ENCODE peak calls at places on chromosomes 11 and 22, in six cellular contexts. One of them, this sample, is unnamed.

GRCh38 chr22:22110548-22111266 is 128.1 kb upstream of the TOP3B start:
- DNase-seq in activated T-helper 1 cell treated with Interleukin-2 at 50 U/mL for 16 hours: no peak
- DNase-seq in COLO829: peak; percentile 59
- DNase-seq in DMS79 treated with DMSO at 0.1 percent for 48 hours: no peak
- DNase-seq in AG08395: peak; percentile 77
- DNase-seq in Jurkat, Clone E6-1: peak; percentile 25
- DNase-seq in this sample: peak; percentile 93

GRCh38 chr22:50010676-50011446 is 1.7 kb downstream of the IL17REL start:
- DNase-seq in Jurkat, Clone E6-1: no peak
- DNase-seq in DMS79 treated with DMSO at 0.1 percent for 48 hours: no peak
- DNase-seq in activated T-helper 1 cell treated with Interleukin-2 at 50 U/mL for 16 hours: peak; percentile 45
- DNase-seq in COLO829: no peak
- DNase-seq in AG08395: no peak
- DNase-seq in this sample: no peak

GRCh38 chr11:14022821-14023220 is 60.3 kb downstream of the SPON1 start:
- DNase-seq in AG08395: no peak
- DNase-seq in DMS79 treated with DMSO at 0.1 percent for 48 hours: no peak
- DNase-seq in Jurkat, Clone E6-1: no peak
- DNase-seq in COLO829: no peak
- DNase-seq in activated T-helper 1 cell treated with Interleukin-2 at 50 U/mL for 16 hours: no peak
- DNase-seq in this sample: no peak

GRCh38 chr11:23022854-23023253 is 162.6 kb upstream of the CCDC179 start:
- DNase-seq in activated T-helper 1 cell treated with Interleukin-2 at 50 U/mL for 16 hours: no peak
- DNase-seq in AG08395: no peak
- DNase-seq in COLO829: no peak
- DNase-seq in DMS79 treated with DMSO at 0.1 percent for 48 hours: no peak
- DNase-seq in Jurkat, Clone E6-1: no peak
- DNase-seq in this sample: no peak

GRCh38 chr11:85627332-85627997 is at the start of gene DLG2:
- DNase-seq in Jurkat, Clone E6-1: no peak
- DNase-seq in DMS79 treated with DMSO at 0.1 percent for 48 hours: peak; percentile 45
- DNase-seq in AG08395: peak; percentile 41
- DNase-seq in activated T-helper 1 cell treated with Interleukin-2 at 50 U/mL for 16 hours: no peak
- DNase-seq in COLO829: no peak
- DNase-seq in this sample: peak; percentile 56

GRCh38 chr11:41784513-41785335 is 325.3 kb upstream of the LRRC4C start:
- DNase-seq in activated T-helper 1 cell treated with Interleukin-2 at 50 U/mL for 16 hours: no peak
- DNase-seq in AG08395: no peak
- DNase-seq in COLO829: no peak
- DNase-seq in DMS79 treated with DMSO at 0.1 percent for 48 hours: no peak
- DNase-seq in Jurkat, Clone E6-1: no peak
- DNase-seq in this sample: peak; percentile 93

GRCh38 chr11:83819936-83820549 is 533.9 kb upstream of the CCDC90B start:
- DNase-seq in Jurkat, Clone E6-1: peak; percentile 25
- DNase-seq in activated T-helper 1 cell treated with Interleukin-2 at 50 U/mL for 16 hours: no peak
- DNase-seq in AG08395: peak; percentile 69
- DNase-seq in DMS79 treated with DMSO at 0.1 percent for 48 hours: peak; percentile 23
- DNase-seq in COLO829: peak; percentile 69
- DNase-seq in this sample: peak; percentile 44

GRCh38 chr11:72405009-72405408 is 29.3 kb downstream of the CLPB start:
- DNase-seq in DMS79 treated with DMSO at 0.1 percent for 48 hours: no peak
- DNase-seq in COLO829: no peak
- DNase-seq in AG08395: no peak
- DNase-seq in activated T-helper 1 cell treated with Interleukin-2 at 50 U/mL for 16 hours: no peak
- DNase-seq in Jurkat, Clone E6-1: no peak
- DNase-seq in this sample: no peak

GRCh38 chr11:95108159-95108611 is 18.5 kb downstream of the ENDOD1 start:
- DNase-seq in activated T-helper 1 cell treated with Interleukin-2 at 50 U/mL for 16 hours: no peak
- DNase-seq in Jurkat, Clone E6-1: no peak
- DNase-seq in AG08395: peak; percentile 18
- DNase-seq in DMS79 treated with DMSO at 0.1 percent for 48 hours: no peak
- DNase-seq in COLO829: peak; percentile 72
- DNase-seq in this sample: no peak

GRCh38 chr11:11155962-11156815 is 196.9 kb downstream of the CSNK2A3 start:
- DNase-seq in Jurkat, Clone E6-1: peak; percentile 74
- DNase-seq in activated T-helper 1 cell treated with Interleukin-2 at 50 U/mL for 16 hours: no peak
- DNase-seq in COLO829: no peak
- DNase-seq in AG08395: no peak
- DNase-seq in DMS79 treated with DMSO at 0.1 percent for 48 hours: no peak
- DNase-seq in this sample: no peak

GRCh38 chr11:68345776-68346728 is 33.7 kb downstream of the LRP5 start:
- DNase-seq in activated T-helper 1 cell treated with Interleukin-2 at 50 U/mL for 16 hours: no peak
- DNase-seq in DMS79 treated with DMSO at 0.1 percent for 48 hours: no peak
- DNase-seq in AG08395: no peak
- DNase-seq in COLO829: no peak
- DNase-seq in Jurkat, Clone E6-1: no peak
- DNase-seq in this sample: no peak

GRCh38 chr11:45432910-45433309 is 146.8 kb upstream of the SYT13 start:
- DNase-seq in Jurkat, Clone E6-1: no peak
- DNase-seq in DMS79 treated with DMSO at 0.1 percent for 48 hours: no peak
- DNase-seq in COLO829: no peak
- DNase-seq in activated T-helper 1 cell treated with Interleukin-2 at 50 U/mL for 16 hours: no peak
- DNase-seq in AG08395: no peak
- DNase-seq in this sample: no peak

GRCh38 chr11:2298795-2299747 is 2.6 kb downstream of the C11orf21 start:
- DNase-seq in COLO829: no peak
- DNase-seq in AG08395: no peak
- DNase-seq in activated T-helper 1 cell treated with Interleukin-2 at 50 U/mL for 16 hours: no peak
- DNase-seq in DMS79 treated with DMSO at 0.1 percent for 48 hours: no peak
- DNase-seq in Jurkat, Clone E6-1: no peak
- DNase-seq in this sample: no peak

GRCh38 chr11:100562102-100562501 is 125.0 kb upstream of the ARHGAP42 start:
- DNase-seq in activated T-helper 1 cell treated with Interleukin-2 at 50 U/mL for 16 hours: no peak
- DNase-seq in AG08395: peak; percentile 52
- DNase-seq in COLO829: peak; percentile 59
- DNase-seq in Jurkat, Clone E6-1: no peak
- DNase-seq in DMS79 treated with DMSO at 0.1 percent for 48 hours: no peak
- DNase-seq in this sample: peak; percentile 62

GRCh38 chr11:26950260-26950719 is 43.6 kb upstream of the FIBIN start:
- DNase-seq in COLO829: no peak
- DNase-seq in activated T-helper 1 cell treated with Interleukin-2 at 50 U/mL for 16 hours: no peak
- DNase-seq in Jurkat, Clone E6-1: no peak
- DNase-seq in AG08395: peak; percentile 62
- DNase-seq in DMS79 treated with DMSO at 0.1 percent for 48 hours: no peak
- DNase-seq in this sample: no peak

GRCh38 chr22:37485714-37486223 is 415 bp downstream of the MFNG start:
- DNase-seq in activated T-helper 1 cell treated with Interleukin-2 at 50 U/mL for 16 hours: no peak
- DNase-seq in Jurkat, Clone E6-1: no peak
- DNase-seq in DMS79 treated with DMSO at 0.1 percent for 48 hours: no peak
- DNase-seq in COLO829: no peak
- DNase-seq in AG08395: no peak
- DNase-seq in this sample: no peak

GRCh38 chr11:72430743-72431570 is 3.4 kb downstream of the CLPB start:
- DNase-seq in DMS79 treated with DMSO at 0.1 percent for 48 hours: peak; percentile 56
- DNase-seq in COLO829: peak; percentile 75
- DNase-seq in activated T-helper 1 cell treated with Interleukin-2 at 50 U/mL for 16 hours: no peak
- DNase-seq in AG08395: peak; percentile 78
- DNase-seq in Jurkat, Clone E6-1: peak; percentile 47
- DNase-seq in this sample: peak; percentile 35

GRCh38 chr11:706957-707816 is 1.2 kb downstream of the EPS8L2 start:
- DNase-seq in DMS79 treated with DMSO at 0.1 percent for 48 hours: no peak
- DNase-seq in COLO829: no peak
- DNase-seq in Jurkat, Clone E6-1: no peak
- DNase-seq in activated T-helper 1 cell treated with Interleukin-2 at 50 U/mL for 16 hours: no peak
- DNase-seq in AG08395: peak; percentile 52
- DNase-seq in this sample: no peak

GRCh38 chr22:28034760-28035401 is 115.8 kb upstream of the PITPNB start:
- DNase-seq in COLO829: peak; percentile 32
- DNase-seq in activated T-helper 1 cell treated with Interleukin-2 at 50 U/mL for 16 hours: no peak
- DNase-seq in DMS79 treated with DMSO at 0.1 percent for 48 hours: peak; percentile 82
- DNase-seq in Jurkat, Clone E6-1: peak; percentile 94
- DNase-seq in AG08395: peak; percentile 24
- DNase-seq in this sample: peak; percentile 30

GRCh38 chr11:133947298-133947905 is 9.4 kb downstream of the IGSF9B start:
- DNase-seq in AG08395: peak; percentile 86
- DNase-seq in Jurkat, Clone E6-1: peak; percentile 52
- DNase-seq in COLO829: peak; percentile 45
- DNase-seq in DMS79 treated with DMSO at 0.1 percent for 48 hours: peak; percentile 78
- DNase-seq in activated T-helper 1 cell treated with Interleukin-2 at 50 U/mL for 16 hours: peak; percentile 47
- DNase-seq in this sample: peak; percentile 29

GRCh38 chr22:22753526-22754267 is 109.3 kb downstream of the GGTLC2 start:
- DNase-seq in activated T-helper 1 cell treated with Interleukin-2 at 50 U/mL for 16 hours: peak; percentile 64
- DNase-seq in DMS79 treated with DMSO at 0.1 percent for 48 hours: peak; percentile 0
- DNase-seq in Jurkat, Clone E6-1: peak; percentile 51
- DNase-seq in AG08395: peak; percentile 48
- DNase-seq in COLO829: peak; percentile 82
- DNase-seq in this sample: no peak

GRCh38 chr11:19187101-19187500 is 14.7 kb downstream of the CSRP3 start:
- DNase-seq in DMS79 treated with DMSO at 0.1 percent for 48 hours: no peak
- DNase-seq in activated T-helper 1 cell treated with Interleukin-2 at 50 U/mL for 16 hours: no peak
- DNase-seq in Jurkat, Clone E6-1: no peak
- DNase-seq in AG08395: peak; percentile 54
- DNase-seq in COLO829: peak; percentile 68
- DNase-seq in this sample: peak; percentile 17

GRCh38 chr11:25633230-25633629 is 698.7 kb upstream of the ANO3 start:
- DNase-seq in DMS79 treated with DMSO at 0.1 percent for 48 hours: no peak
- DNase-seq in activated T-helper 1 cell treated with Interleukin-2 at 50 U/mL for 16 hours: no peak
- DNase-seq in AG08395: no peak
- DNase-seq in COLO829: no peak
- DNase-seq in Jurkat, Clone E6-1: no peak
- DNase-seq in this sample: no peak

GRCh38 chr22:17777005-17777716 is 2.9 kb upstream of the BID start:
- DNase-seq in COLO829: no peak
- DNase-seq in Jurkat, Clone E6-1: peak; percentile 85
- DNase-seq in activated T-helper 1 cell treated with Interleukin-2 at 50 U/mL for 16 hours: peak; percentile 51
- DNase-seq in AG08395: no peak
- DNase-seq in DMS79 treated with DMSO at 0.1 percent for 48 hours: no peak
- DNase-seq in this sample: no peak

GRCh38 chr11:62680825-62681240 is 2.0 kb upstream of the UBXN1 start:
- DNase-seq in Jurkat, Clone E6-1: peak; percentile 82
- DNase-seq in DMS79 treated with DMSO at 0.1 percent for 48 hours: peak; percentile 6
- DNase-seq in activated T-helper 1 cell treated with Interleukin-2 at 50 U/mL for 16 hours: no peak
- DNase-seq in AG08395: peak; percentile 81
- DNase-seq in COLO829: peak; percentile 79
- DNase-seq in this sample: peak; percentile 39

GRCh38 chr11:72373163-72373562 is 61.2 kb downstream of the CLPB start:
- DNase-seq in AG08395: no peak
- DNase-seq in COLO829: no peak
- DNase-seq in activated T-helper 1 cell treated with Interleukin-2 at 50 U/mL for 16 hours: no peak
- DNase-seq in Jurkat, Clone E6-1: no peak
- DNase-seq in DMS79 treated with DMSO at 0.1 percent for 48 hours: peak; percentile 100
- DNase-seq in this sample: no peak

GRCh38 chr22:35684270-35684700 is 33.4 kb upstream of the APOL5 start:
- DNase-seq in DMS79 treated with DMSO at 0.1 percent for 48 hours: no peak
- DNase-seq in activated T-helper 1 cell treated with Interleukin-2 at 50 U/mL for 16 hours: no peak
- DNase-seq in COLO829: no peak
- DNase-seq in Jurkat, Clone E6-1: no peak
- DNase-seq in AG08395: peak; percentile 29
- DNase-seq in this sample: no peak

GRCh38 chr22:46028069-46028991 is 51.4 kb upstream of the WNT7B start:
- DNase-seq in AG08395: no peak
- DNase-seq in Jurkat, Clone E6-1: no peak
- DNase-seq in DMS79 treated with DMSO at 0.1 percent for 48 hours: no peak
- DNase-seq in COLO829: no peak
- DNase-seq in activated T-helper 1 cell treated with Interleukin-2 at 50 U/mL for 16 hours: no peak
- DNase-seq in this sample: no peak

GRCh38 chr22:30249049-30250038 is 2.8 kb upstream of the LIF start:
- DNase-seq in Jurkat, Clone E6-1: no peak
- DNase-seq in activated T-helper 1 cell treated with Interleukin-2 at 50 U/mL for 16 hours: no peak
- DNase-seq in DMS79 treated with DMSO at 0.1 percent for 48 hours: no peak
- DNase-seq in AG08395: no peak
- DNase-seq in COLO829: no peak
- DNase-seq in this sample: no peak

GRCh38 chr11:87743002-87743401 is 432.2 kb downstream of the RAB38 start:
- DNase-seq in activated T-helper 1 cell treated with Interleukin-2 at 50 U/mL for 16 hours: no peak
- DNase-seq in COLO829: peak; percentile 45
- DNase-seq in Jurkat, Clone E6-1: no peak
- DNase-seq in DMS79 treated with DMSO at 0.1 percent for 48 hours: no peak
- DNase-seq in AG08395: no peak
- DNase-seq in this sample: no peak

GRCh38 chr11:43942651-43943356 is 367 bp downstream of the C11orf96 start:
- DNase-seq in Jurkat, Clone E6-1: no peak
- DNase-seq in DMS79 treated with DMSO at 0.1 percent for 48 hours: no peak
- DNase-seq in AG08395: peak; percentile 28
- DNase-seq in COLO829: no peak
- DNase-seq in activated T-helper 1 cell treated with Interleukin-2 at 50 U/mL for 16 hours: no peak
- DNase-seq in this sample: no peak

GRCh38 chr11:129102756-129103155 is 89.4 kb downstream of the ARHGAP32 start:
- DNase-seq in activated T-helper 1 cell treated with Interleukin-2 at 50 U/mL for 16 hours: no peak
- DNase-seq in Jurkat, Clone E6-1: no peak
- DNase-seq in COLO829: no peak
- DNase-seq in AG08395: no peak
- DNase-seq in DMS79 treated with DMSO at 0.1 percent for 48 hours: no peak
- DNase-seq in this sample: no peak

GRCh38 chr22:22877523-22878210 is 9.9 kb upstream of the IGLL5 start:
- DNase-seq in COLO829: peak; percentile 89
- DNase-seq in activated T-helper 1 cell treated with Interleukin-2 at 50 U/mL for 16 hours: peak; percentile 62
- DNase-seq in DMS79 treated with DMSO at 0.1 percent for 48 hours: peak; percentile 15
- DNase-seq in AG08395: peak; percentile 75
- DNase-seq in Jurkat, Clone E6-1: peak; percentile 44
- DNase-seq in this sample: no peak